ENCODE peak calls at places on chromosomes 1 and 21, in eight cellular contexts. S is fibroblast of lung, D is psoas muscle, O is tibial nerve, L is GM12878, K is DND-41, T is endodermal cell, V is cardiac muscle cell. E is an unnamed sample. For H3K4me1, the result is how much of the 10 kb centered on the place peaks cover.

GRCh38 chr1:63729227-63729620 is 44.6 kb upstream of the ROR1 start:
- DNase-seq in L (no peak), K (no peak), T (no peak), V (no peak), S (peak), O (no peak), D (no peak), E (no peak)

GRCh38 chr1:204359474-204360255 is at the start of gene PLEKHA6:
- DNase-seq in T (peak), K (peak), S (peak), D (peak), O (no peak), L (no peak), V (peak), E (peak)

GRCh38 chr1:26999440-26999987 is 6.0 kb downstream of the TRNP1 start:
- DNase-seq in T (peak), D (peak), O (peak), L (no peak), K (no peak), S (peak), V (peak), E (peak)

GRCh38 chr1:116825400-116825734 is 71.1 kb downstream of the CD2 start:
- DNase-seq in O (no peak), L (no peak), V (peak), S (peak), T (peak), D (no peak), K (no peak), E (no peak)

GRCh38 chr1:1594602-1594981 is 5.3 kb downstream of the FNDC10 start:
- DNase-seq in D (no peak), O (no peak), L (no peak), T (peak), K (no peak), V (no peak), S (no peak), E (no peak)

GRCh38 chr21:36767096-36767495 is 68.2 kb downstream of the SIM2 start:
- DNase-seq in V (no peak), L (no peak), T (no peak), D (no peak), K (no peak), O (no peak), S (no peak), E (no peak)

GRCh38 chr1:23801876-23802275 is 1.3 kb upstream of the GALE start:
- DNase-seq in T (no peak), O (no peak), S (no peak), D (no peak), K (no peak), V (no peak), L (no peak), E (peak)

GRCh38 chr1:116711061-116711582 is 43.1 kb upstream of the CD2 start:
- DNase-seq in L (no peak), O (no peak), S (no peak), T (peak), K (peak), D (no peak), V (peak), E (no peak)

GRCh38 chr1:168920456-168921094 is 185.9 kb upstream of the ATP1B1 start:
- DNase-seq in S (no peak), V (no peak), K (no peak), T (no peak), D (no peak), L (no peak), O (peak), E (no peak)

GRCh38 chr1:38741341-38741740 is 118.2 kb downstream of the RRAGC start:
- DNase-seq in D (no peak), S (peak), O (no peak), K (no peak), L (no peak), V (peak), T (peak), E (no peak)

GRCh38 chr21:42484966-42485365 is 11.1 kb downstream of the RSPH1 start:
- DNase-seq in O (no peak), L (no peak), K (no peak), T (no peak), D (no peak), S (no peak), V (no peak), E (no peak)

GRCh38 chr1:246506440-246506784 is 667 bp downstream of the SMYD3 start:
- DNase-seq in L (no peak), S (peak), T (no peak), K (peak), D (no peak), V (peak), O (no peak), E (no peak)

GRCh38 chr1:15835741-15836510 is 11.6 kb upstream of the SPEN start:
- DNase-seq in K (peak), D (peak), V (peak), O (peak), T (peak), L (peak), S (peak), E (peak)

GRCh38 chr1:156627313-156627880 is 8.2 kb downstream of the HAPLN2 start:
- DNase-seq in K (peak), O (peak), T (peak), D (no peak), V (peak), L (no peak), S (peak), E (no peak)

GRCh38 chr1:203625623-203626189 is 926 bp upstream of the ATP2B4 start:
- DNase-seq in K (peak), V (no peak), O (peak), T (no peak), S (peak), D (no peak), L (peak), E (no peak)

GRCh38 chr1:3038113-3038551 is 16.9 kb downstream of the ACTRT2 start:
- DNase-seq in L (no peak), K (no peak), V (no peak), D (no peak), T (no peak), S (no peak), O (no peak), E (no peak)

GRCh38 chr1:2802421-2802961 is 998 bp upstream of the TTC34 start:
- DNase-seq in T (no peak), L (no peak), D (peak), O (no peak), S (no peak), V (no peak), K (no peak), E (peak)

GRCh38 chr1:19478241-19478780 is 7.0 kb downstream of the CAPZB start:
- DNase-seq in S (no peak), V (no peak), L (no peak), D (no peak), K (no peak), T (no peak), O (no peak), E (no peak)

GRCh38 chr1:178962853-178963810 is 62.6 kb upstream of the FAM20B start:
- DNase-seq in T (no peak), L (no peak), D (no peak), O (no peak), S (no peak), V (no peak), K (no peak), E (no peak)

GRCh38 chr1:159090566-159091546 is 14.3 kb upstream of the AIM2 start:
- DNase-seq in O (no peak), D (no peak), V (no peak), K (no peak), L (no peak), T (no peak), S (peak), E (no peak)

GRCh38 chr21:37006243-37006520 is 320 bp upstream of the RIPPLY3 start:
- DNase-seq in S (no peak), O (no peak), L (no peak), V (no peak), K (no peak), T (peak), D (no peak), E (no peak)

GRCh38 chr1:65897485-65897884 is 104.8 kb downstream of the PDE4B start:
- DNase-seq in L (no peak), D (no peak), V (no peak), O (no peak), K (no peak), S (no peak), T (no peak), E (no peak)

GRCh38 chr1:58927722-58928085 is 143.9 kb upstream of the JUN start:
- DNase-seq in V (no peak), T (peak), D (no peak), K (no peak), L (no peak), S (no peak), O (no peak), E (no peak)

GRCh38 chr1:3170566-3171453 is 101.8 kb downstream of the PRDM16 start:
- DNase-seq in K (no peak), V (peak), L (no peak), T (no peak), D (peak), O (peak), S (peak), E (peak)

GRCh38 chr1:236534164-236534651 is 10.4 kb downstream of the LGALS8 start:
- DNase-seq in S (peak), D (no peak), T (no peak), O (no peak), K (no peak), L (no peak), V (no peak), E (no peak)

GRCh38 chr1:2368053-2368744 is 23.2 kb downstream of the MORN1 start:
- DNase-seq in S (no peak), T (no peak), D (no peak), V (no peak), L (no peak), K (no peak), O (no peak), E (peak)

DNA sequence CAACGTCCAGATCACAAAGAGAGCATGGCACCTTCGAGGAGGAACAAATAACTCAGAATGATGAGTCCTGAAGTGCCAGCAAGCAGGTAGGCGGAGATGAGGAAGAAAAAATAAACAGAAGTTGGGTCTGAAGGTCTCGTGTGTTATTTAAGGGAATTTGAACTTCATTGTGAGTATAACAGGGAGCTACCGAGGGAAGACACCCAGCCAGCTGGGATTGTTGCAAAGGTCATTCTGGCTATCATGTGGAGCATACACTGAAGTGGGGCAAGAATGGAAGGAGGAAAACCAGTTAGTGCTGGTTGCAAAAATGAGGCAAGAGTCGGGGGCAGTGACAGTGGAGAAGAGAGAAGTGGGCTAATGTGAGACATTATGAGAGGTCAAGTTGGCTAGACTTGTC is 53.6 kb upstream of the RAP1A start:
- DNase-seq in V (no peak), T (no peak), K (no peak), L (no peak), D (no peak), O (no peak), S (no peak), E (no peak)
- H3K4me3 ChIP-seq in V (no peak), T (no peak), K (no peak), L (no peak), D (no peak), O (no peak), S (no peak), E (no peak)

GRCh38 chr1:166843769-166844596 is 4.7 kb downstream of the POGK start:
- DNase-seq in O (no peak), S (peak), V (peak), L (no peak), T (no peak), D (no peak), K (no peak), E (no peak)
- H3K4me1 ChIP-seq in O (under half), S (under half), V (under half), L (under half), T (under half), D (half or more), K (under half), E (under half)

DNA sequence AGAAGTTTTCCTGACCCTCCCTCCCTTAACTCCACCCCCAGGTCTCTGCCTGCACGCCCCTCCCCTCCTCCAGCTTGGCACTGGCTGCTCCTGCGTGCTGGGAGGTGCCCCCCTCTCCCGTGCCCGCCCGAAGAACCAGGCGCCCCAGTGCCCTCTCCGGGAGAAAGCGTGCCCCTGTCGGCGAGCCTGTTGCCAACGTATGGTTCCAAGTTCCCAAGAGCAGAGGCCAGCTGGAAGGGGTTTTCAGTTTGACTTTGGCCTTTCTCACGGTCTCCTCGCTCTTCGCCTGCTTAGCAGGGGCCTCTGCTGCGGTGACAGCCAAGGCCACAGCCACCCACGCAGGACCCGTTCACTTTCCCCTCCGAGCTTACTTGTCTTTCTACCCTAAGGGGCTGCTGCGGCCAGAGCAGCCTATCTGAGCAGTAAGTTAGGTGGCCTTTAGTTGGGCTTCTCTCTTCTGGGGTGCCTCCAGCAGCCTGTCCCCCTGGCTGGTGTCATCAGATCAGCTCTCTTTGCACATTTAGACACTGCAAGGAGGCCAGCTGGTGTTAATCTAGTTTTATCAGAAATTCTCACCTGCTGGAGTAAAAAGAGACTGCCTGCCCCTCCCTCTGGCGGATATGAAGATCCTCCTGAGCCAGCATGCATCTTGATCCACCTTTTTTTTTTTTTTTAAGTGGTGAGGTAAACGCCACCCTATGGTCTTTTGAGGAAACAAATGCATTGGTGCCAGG is 1.5 kb downstream of the STUM start:
- DNase-seq in D (peak), K (no peak), V (no peak), L (no peak), O (no peak), S (no peak), T (peak), E (peak)
- H3K4me3 ChIP-seq in D (peak), K (no peak), V (peak), L (peak), O (peak), S (no peak), T (peak), E (no peak)

DNA sequence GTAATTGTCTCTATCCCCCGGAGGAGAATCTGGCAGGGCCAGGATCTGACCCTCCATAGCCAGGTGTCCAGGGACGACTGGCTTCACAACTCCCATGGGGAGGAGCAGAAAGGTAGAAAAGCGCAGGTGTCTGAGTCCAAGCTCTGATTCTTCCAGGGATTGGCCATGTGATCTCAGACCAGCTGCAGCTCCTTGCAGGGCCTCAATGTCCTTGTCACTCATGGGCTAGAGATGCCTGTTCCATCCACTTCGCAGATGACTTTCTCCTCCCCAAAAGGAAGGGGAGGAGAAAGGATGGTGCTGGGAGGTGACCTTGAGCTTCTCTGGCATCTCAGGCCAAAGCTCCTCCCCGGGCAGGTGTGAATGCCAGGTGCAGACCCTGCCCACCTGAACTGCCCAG is 22.6 kb downstream of the HSPG2 start:
- DNase-seq in D (no peak), L (no peak), S (no peak), K (no peak), V (no peak), O (no peak), T (no peak), E (no peak)
- H3K4me1 ChIP-seq in D (half or more), L (under half), S (under half), K (under half), V (half or more), O (half or more), T (under half), E (under half)

DNA sequence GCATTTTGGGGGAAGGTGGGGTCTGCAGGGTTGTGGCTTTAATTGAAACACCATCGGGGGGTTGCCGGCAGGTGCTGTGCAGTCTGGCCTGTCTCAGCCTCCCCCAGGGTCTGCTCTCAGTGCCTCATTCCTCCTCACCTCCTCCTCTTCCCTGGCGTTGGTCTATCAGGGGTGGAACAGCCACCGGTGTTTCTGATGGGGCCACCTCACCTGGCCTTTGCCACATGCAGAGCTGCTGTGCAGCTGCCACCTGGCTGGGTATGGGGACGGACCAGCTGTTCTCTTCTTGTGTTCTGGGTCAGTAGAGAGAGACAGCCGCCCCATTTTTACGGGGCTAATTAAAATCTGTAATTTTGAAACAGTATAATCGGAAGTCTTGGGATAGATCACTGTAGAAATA is 53.9 kb downstream of the SPSB1 start:
- DNase-seq in L (no peak), K (no peak), S (no peak), D (no peak), O (no peak), T (no peak), V (no peak), E (no peak)
- H3K4me3 ChIP-seq in L (no peak), K (no peak), S (no peak), D (no peak), O (no peak), T (no peak), V (no peak), E (no peak)

GRCh38 chr1:226063362-226064167 is 1.0 kb downstream of the H3-3A start:
- DNase-seq in O (peak), D (peak), V (peak), T (peak), L (no peak), K (peak), S (peak), E (peak)

GRCh38 chr1:226064816-226065248 is 2.3 kb downstream of the H3-3A start:
- DNase-seq in L (no peak), T (peak), K (peak), O (peak), S (peak), D (no peak), V (peak), E (no peak)

GRCh38 chr1:226069818-226070489 is 7.4 kb downstream of the H3-3A start:
- DNase-seq in T (no peak), O (no peak), D (no peak), V (no peak), K (no peak), S (no peak), L (no peak), E (no peak)

GRCh38 chr1:226064168-226064815 is 1.8 kb downstream of the H3-3A start:
- DNase-seq in L (no peak), S (peak), O (no peak), D (no peak), T (peak), V (no peak), K (peak), E (no peak)

GRCh38 chr1:226066415-226067077 is 4.0 kb downstream of the H3-3A start:
- DNase-seq in L (no peak), D (no peak), K (no peak), S (peak), T (peak), V (no peak), O (no peak), E (no peak)
- H3K4me1 ChIP-seq in L (under half), D (under half), K (under half), S (under half), T (under half), V (under half), O (under half), E (under half)

GRCh38 chr1:31705080-31705866 is 1.5 kb upstream of the COL16A1 start:
- DNase-seq in T (peak), K (peak), O (peak), S (peak), L (no peak), V (peak), D (peak), E (peak)
- H3K4me3 ChIP-seq in T (no peak), K (no peak), O (no peak), S (no peak), L (peak), V (no peak), D (peak), E (no peak)

GRCh38 chr1:93007941-93008577 is 46.8 kb upstream of the DIPK1A start:
- DNase-seq in L (no peak), S (peak), O (no peak), V (no peak), T (peak), D (no peak), K (no peak), E (no peak)
- H3K4me1 ChIP-seq in L (under half), S (under half), O (under half), V (under half), T (under half), D (under half), K (under half), E (under half)

GRCh38 chr1:220300442-220301121 is 28.3 kb upstream of the RAB3GAP2 start:
- DNase-seq in D (peak), S (peak), O (peak), K (no peak), V (peak), L (no peak), T (peak), E (peak)
- H3K4me3 ChIP-seq in D (no peak), S (peak), O (no peak), K (no peak), V (no peak), L (no peak), T (no peak), E (peak)

DNA sequence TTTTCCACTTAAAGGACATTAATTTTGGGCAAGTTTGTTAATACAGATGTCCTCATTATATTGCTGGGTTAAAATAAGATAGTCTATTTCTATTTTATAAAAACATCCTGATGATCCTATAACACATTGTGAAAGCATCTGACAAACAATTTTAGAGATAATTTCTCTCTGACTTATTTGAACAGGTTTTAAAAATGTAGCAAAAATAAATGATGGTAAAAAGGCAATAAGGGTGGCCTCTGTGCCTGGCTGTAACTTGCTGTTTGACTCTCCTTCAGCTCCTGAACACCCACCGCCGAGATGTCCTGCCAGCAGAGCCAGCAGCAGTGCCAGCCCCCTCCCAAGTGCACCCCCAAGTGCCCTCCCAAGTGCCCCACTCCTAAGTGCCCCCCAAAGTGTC is at the start of gene LCE1A:
- DNase-seq in K (no peak), L (no peak), S (no peak), T (no peak), D (no peak), O (no peak), V (no peak), E (no peak)
- H3K4me1 ChIP-seq in K (under half), L (under half), S (under half), T (under half), D (under half), O (under half), V (under half), E (under half)